ENCODE peak calls at places on chromosomes 6 and 20, in eight cellular contexts. One of them, this sample, is unnamed.

GRCh38 chr6:7787137-7787575 is 61.3 kb downstream of the BMP6 start:
- DNase-seq in lower lobe of right lung: no peak
- DNase-seq in H9: no peak
- DNase-seq in tibial nerve: peak
- DNase-seq in foreskin keratinocyte: peak
- DNase-seq in esophagus squamous epithelium: no peak
- DNase-seq in substantia nigra: no peak
- DNase-seq in uterus: peak
- DNase-seq in this sample: peak

GRCh38 chr6:123402052-123402451 is 234.7 kb downstream of the TRDN start:
- DNase-seq in lower lobe of right lung: no peak
- DNase-seq in H9: no peak
- DNase-seq in tibial nerve: no peak
- DNase-seq in foreskin keratinocyte: no peak
- DNase-seq in esophagus squamous epithelium: no peak
- DNase-seq in substantia nigra: no peak
- DNase-seq in uterus: no peak
- DNase-seq in this sample: no peak

GRCh38 chr6:98463629-98464028 is 370.7 kb upstream of the POU3F2 start:
- DNase-seq in lower lobe of right lung: no peak
- DNase-seq in H9: no peak
- DNase-seq in tibial nerve: no peak
- DNase-seq in foreskin keratinocyte: no peak
- DNase-seq in esophagus squamous epithelium: no peak
- DNase-seq in substantia nigra: no peak
- DNase-seq in uterus: no peak
- DNase-seq in this sample: no peak

GRCh38 chr6:1179571-1180459 is 132.1 kb upstream of the FOXQ1 start:
- DNase-seq in lower lobe of right lung: no peak
- DNase-seq in H9: no peak
- DNase-seq in tibial nerve: no peak
- DNase-seq in foreskin keratinocyte: no peak
- DNase-seq in esophagus squamous epithelium: no peak
- DNase-seq in substantia nigra: no peak
- DNase-seq in uterus: no peak
- DNase-seq in this sample: no peak

GRCh38 chr20:4471221-4471620 is 250.5 kb upstream of the PRND start:
- DNase-seq in lower lobe of right lung: no peak
- DNase-seq in H9: no peak
- DNase-seq in tibial nerve: no peak
- DNase-seq in foreskin keratinocyte: no peak
- DNase-seq in esophagus squamous epithelium: no peak
- DNase-seq in substantia nigra: no peak
- DNase-seq in uterus: no peak
- DNase-seq in this sample: no peak

GRCh38 chr20:19257865-19258264 is 45.4 kb downstream of the SLC24A3 start:
- DNase-seq in lower lobe of right lung: no peak
- DNase-seq in H9: peak
- DNase-seq in tibial nerve: no peak
- DNase-seq in foreskin keratinocyte: no peak
- DNase-seq in esophagus squamous epithelium: no peak
- DNase-seq in substantia nigra: no peak
- DNase-seq in uterus: no peak
- DNase-seq in this sample: no peak

GRCh38 chr20:23155141-23155590 is 69.0 kb upstream of the CD93 start:
- DNase-seq in lower lobe of right lung: peak
- DNase-seq in H9: peak
- DNase-seq in tibial nerve: peak
- DNase-seq in foreskin keratinocyte: peak
- DNase-seq in esophagus squamous epithelium: no peak
- DNase-seq in substantia nigra: no peak
- DNase-seq in uterus: no peak
- DNase-seq in this sample: no peak

GRCh38 chr6:1004885-1005635 is 306.8 kb upstream of the FOXQ1 start:
- DNase-seq in lower lobe of right lung: no peak
- DNase-seq in H9: no peak
- DNase-seq in tibial nerve: no peak
- DNase-seq in foreskin keratinocyte: peak
- DNase-seq in esophagus squamous epithelium: no peak
- DNase-seq in substantia nigra: no peak
- DNase-seq in uterus: no peak
- DNase-seq in this sample: no peak

GRCh38 chr20:47865912-47866311 is 80.6 kb upstream of the SULF2 start:
- DNase-seq in lower lobe of right lung: no peak
- DNase-seq in H9: no peak
- DNase-seq in tibial nerve: no peak
- DNase-seq in foreskin keratinocyte: no peak
- DNase-seq in esophagus squamous epithelium: no peak
- DNase-seq in substantia nigra: no peak
- DNase-seq in uterus: no peak
- DNase-seq in this sample: no peak

GRCh38 chr6:100665041-100665380 is 200.3 kb upstream of the SIM1 start:
- DNase-seq in lower lobe of right lung: no peak
- DNase-seq in H9: no peak
- DNase-seq in tibial nerve: no peak
- DNase-seq in foreskin keratinocyte: no peak
- DNase-seq in esophagus squamous epithelium: no peak
- DNase-seq in substantia nigra: no peak
- DNase-seq in uterus: no peak
- DNase-seq in this sample: no peak

GRCh38 chr20:32355417-32355841 is 2.7 kb upstream of the ASXL1 start:
- DNase-seq in lower lobe of right lung: no peak
- DNase-seq in H9: no peak
- DNase-seq in tibial nerve: no peak
- DNase-seq in foreskin keratinocyte: no peak
- DNase-seq in esophagus squamous epithelium: no peak
- DNase-seq in substantia nigra: no peak
- DNase-seq in uterus: no peak
- DNase-seq in this sample: no peak

GRCh38 chr6:23621026-23621425 is 505.0 kb upstream of the NRSN1 start:
- DNase-seq in lower lobe of right lung: no peak
- DNase-seq in H9: no peak
- DNase-seq in tibial nerve: no peak
- DNase-seq in foreskin keratinocyte: no peak
- DNase-seq in esophagus squamous epithelium: no peak
- DNase-seq in substantia nigra: no peak
- DNase-seq in uterus: no peak
- DNase-seq in this sample: no peak

GRCh38 chr20:32501709-32502108 is 83.4 kb downstream of the NOL4L start:
- DNase-seq in lower lobe of right lung: no peak
- DNase-seq in H9: no peak
- DNase-seq in tibial nerve: no peak
- DNase-seq in foreskin keratinocyte: peak
- DNase-seq in esophagus squamous epithelium: no peak
- DNase-seq in substantia nigra: no peak
- DNase-seq in uterus: no peak
- DNase-seq in this sample: no peak

GRCh38 chr20:16147916-16148315 is 425.3 kb downstream of the KIF16B start:
- DNase-seq in lower lobe of right lung: no peak
- DNase-seq in H9: no peak
- DNase-seq in tibial nerve: no peak
- DNase-seq in foreskin keratinocyte: no peak
- DNase-seq in esophagus squamous epithelium: no peak
- DNase-seq in substantia nigra: no peak
- DNase-seq in uterus: no peak
- DNase-seq in this sample: no peak

GRCh38 chr6:3036861-3037469 is 31.3 kb upstream of the RIPK1 start:
- DNase-seq in lower lobe of right lung: no peak
- DNase-seq in H9: no peak
- DNase-seq in tibial nerve: no peak
- DNase-seq in foreskin keratinocyte: no peak
- DNase-seq in esophagus squamous epithelium: no peak
- DNase-seq in substantia nigra: no peak
- DNase-seq in uterus: no peak
- DNase-seq in this sample: no peak

GRCh38 chr6:116316772-116317467 is 37.2 kb upstream of the TSPYL1 start:
- DNase-seq in lower lobe of right lung: no peak
- DNase-seq in H9: no peak
- DNase-seq in tibial nerve: no peak
- DNase-seq in foreskin keratinocyte: no peak
- DNase-seq in esophagus squamous epithelium: no peak
- DNase-seq in substantia nigra: no peak
- DNase-seq in uterus: no peak
- DNase-seq in this sample: no peak

GRCh38 chr6:112501705-112502104 is 154.6 kb downstream of the RFPL4B start:
- DNase-seq in lower lobe of right lung: no peak
- DNase-seq in H9: no peak
- DNase-seq in tibial nerve: no peak
- DNase-seq in foreskin keratinocyte: no peak
- DNase-seq in esophagus squamous epithelium: no peak
- DNase-seq in substantia nigra: no peak
- DNase-seq in uterus: no peak
- DNase-seq in this sample: no peak

GRCh38 chr6:137261393-137262154 is 42.4 kb upstream of the IFNGR1 start:
- DNase-seq in lower lobe of right lung: no peak
- DNase-seq in H9: no peak
- DNase-seq in tibial nerve: no peak
- DNase-seq in foreskin keratinocyte: peak
- DNase-seq in esophagus squamous epithelium: no peak
- DNase-seq in substantia nigra: no peak
- DNase-seq in uterus: no peak
- DNase-seq in this sample: no peak
- H3K27ac ChIP-seq in lower lobe of right lung: peak
- H3K27ac ChIP-seq in H9: no peak
- H3K27ac ChIP-seq in tibial nerve: peak
- H3K27ac ChIP-seq in foreskin keratinocyte: no peak
- H3K27ac ChIP-seq in esophagus squamous epithelium: no peak
- H3K27ac ChIP-seq in substantia nigra: no peak
- H3K27ac ChIP-seq in uterus: peak
- H3K27ac ChIP-seq in this sample: no peak

GRCh38 chr6:109327959-109328358 is 54.3 kb downstream of the CD164 start:
- DNase-seq in lower lobe of right lung: no peak
- DNase-seq in H9: no peak
- DNase-seq in tibial nerve: no peak
- DNase-seq in foreskin keratinocyte: no peak
- DNase-seq in esophagus squamous epithelium: no peak
- DNase-seq in substantia nigra: no peak
- DNase-seq in uterus: no peak
- DNase-seq in this sample: no peak
- H3K27ac ChIP-seq in lower lobe of right lung: no peak
- H3K27ac ChIP-seq in H9: no peak
- H3K27ac ChIP-seq in tibial nerve: no peak
- H3K27ac ChIP-seq in foreskin keratinocyte: no peak
- H3K27ac ChIP-seq in esophagus squamous epithelium: no peak
- H3K27ac ChIP-seq in substantia nigra: no peak
- H3K27ac ChIP-seq in uterus: no peak
- H3K27ac ChIP-seq in this sample: no peak

DNA sequence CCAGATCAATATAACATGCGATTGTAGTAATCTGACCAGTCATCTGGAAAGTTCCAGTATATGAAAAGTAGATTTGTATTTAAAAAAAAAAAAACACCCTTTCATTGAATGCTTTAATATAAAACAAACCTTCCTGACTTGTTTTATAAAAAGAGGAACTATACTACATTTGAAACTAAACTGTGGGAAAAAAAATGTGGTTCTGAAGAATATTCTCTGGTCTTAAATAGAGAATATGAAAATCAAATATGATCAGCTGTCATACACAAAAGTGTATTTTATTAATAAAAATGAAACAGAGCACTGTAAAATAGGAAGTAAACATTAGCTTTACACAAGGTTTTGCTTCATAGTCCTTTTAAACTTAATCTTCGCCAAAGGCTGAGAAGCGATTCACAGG is 25.3 kb upstream of the CD83 start:
- DNase-seq in lower lobe of right lung: no peak
- DNase-seq in H9: no peak
- DNase-seq in tibial nerve: no peak
- DNase-seq in foreskin keratinocyte: no peak
- DNase-seq in esophagus squamous epithelium: no peak
- DNase-seq in substantia nigra: no peak
- DNase-seq in uterus: no peak
- DNase-seq in this sample: no peak
- H3K27ac ChIP-seq in lower lobe of right lung: no peak
- H3K27ac ChIP-seq in H9: no peak
- H3K27ac ChIP-seq in tibial nerve: peak
- H3K27ac ChIP-seq in foreskin keratinocyte: no peak
- H3K27ac ChIP-seq in esophagus squamous epithelium: no peak
- H3K27ac ChIP-seq in substantia nigra: no peak
- H3K27ac ChIP-seq in uterus: no peak
- H3K27ac ChIP-seq in this sample: no peak

DNA sequence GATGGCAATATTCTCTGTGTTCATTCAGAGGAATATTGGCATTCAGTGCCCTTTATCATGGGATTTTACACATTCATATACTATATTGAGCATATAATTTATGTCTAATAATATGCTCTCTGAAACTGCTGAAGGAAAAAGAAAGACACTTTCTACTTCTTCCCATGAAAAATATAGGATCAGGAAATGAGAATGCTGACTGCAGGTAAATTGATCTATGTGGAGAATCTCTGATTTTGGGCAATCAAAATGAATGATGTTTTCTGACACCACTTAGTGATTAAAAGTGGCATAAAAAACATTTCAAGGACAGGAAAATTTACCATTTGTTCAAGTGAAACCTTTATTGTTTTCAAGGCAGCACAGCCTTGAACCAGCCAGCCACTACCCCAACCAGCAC is 260.1 kb upstream of the STXBP5 start:
- DNase-seq in lower lobe of right lung: no peak
- DNase-seq in H9: no peak
- DNase-seq in tibial nerve: no peak
- DNase-seq in foreskin keratinocyte: no peak
- DNase-seq in esophagus squamous epithelium: no peak
- DNase-seq in substantia nigra: no peak
- DNase-seq in uterus: no peak
- DNase-seq in this sample: no peak
- H3K27ac ChIP-seq in lower lobe of right lung: no peak
- H3K27ac ChIP-seq in H9: no peak
- H3K27ac ChIP-seq in tibial nerve: no peak
- H3K27ac ChIP-seq in foreskin keratinocyte: no peak
- H3K27ac ChIP-seq in esophagus squamous epithelium: no peak
- H3K27ac ChIP-seq in substantia nigra: no peak
- H3K27ac ChIP-seq in uterus: no peak
- H3K27ac ChIP-seq in this sample: no peak

GRCh38 chr20:20366896-20367680 is 816 bp upstream of the INSM1 start:
- DNase-seq in lower lobe of right lung: no peak
- DNase-seq in H9: peak
- DNase-seq in tibial nerve: no peak
- DNase-seq in foreskin keratinocyte: no peak
- DNase-seq in esophagus squamous epithelium: no peak
- DNase-seq in substantia nigra: no peak
- DNase-seq in uterus: no peak
- DNase-seq in this sample: no peak
- H3K27ac ChIP-seq in lower lobe of right lung: no peak
- H3K27ac ChIP-seq in H9: no peak
- H3K27ac ChIP-seq in tibial nerve: no peak
- H3K27ac ChIP-seq in foreskin keratinocyte: no peak
- H3K27ac ChIP-seq in esophagus squamous epithelium: no peak
- H3K27ac ChIP-seq in substantia nigra: peak
- H3K27ac ChIP-seq in uterus: no peak
- H3K27ac ChIP-seq in this sample: no peak

DNA sequence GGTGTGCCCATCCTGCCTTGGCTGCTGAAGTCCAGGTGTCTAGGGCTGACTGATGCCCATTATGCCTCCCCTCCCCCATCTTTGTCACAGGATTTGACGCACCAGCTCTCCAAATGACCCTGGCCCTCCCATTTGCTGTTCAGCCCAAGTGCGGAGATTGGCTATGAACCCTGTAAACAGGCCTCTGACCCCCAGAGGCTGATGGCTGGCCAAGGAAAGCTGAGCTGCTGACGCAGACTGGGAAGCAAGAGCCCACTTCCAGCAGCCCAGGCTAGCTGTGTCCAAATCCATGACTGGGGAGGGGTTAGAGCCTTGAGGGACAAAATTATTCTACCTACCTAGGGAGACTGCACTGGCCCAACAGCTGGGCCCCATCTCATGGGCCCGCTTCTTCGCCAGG is 801 bp upstream of the GNRH2 start:
- DNase-seq in lower lobe of right lung: no peak
- DNase-seq in H9: no peak
- DNase-seq in tibial nerve: peak
- DNase-seq in foreskin keratinocyte: no peak
- DNase-seq in esophagus squamous epithelium: no peak
- DNase-seq in substantia nigra: no peak
- DNase-seq in uterus: peak
- DNase-seq in this sample: no peak
- H3K27ac ChIP-seq in lower lobe of right lung: peak
- H3K27ac ChIP-seq in H9: no peak
- H3K27ac ChIP-seq in tibial nerve: peak
- H3K27ac ChIP-seq in foreskin keratinocyte: no peak
- H3K27ac ChIP-seq in esophagus squamous epithelium: no peak
- H3K27ac ChIP-seq in substantia nigra: no peak
- H3K27ac ChIP-seq in uterus: peak
- H3K27ac ChIP-seq in this sample: no peak

This sample was measured in colonic mucosa.